ENCODE peak calls at places on chromosomes 13 and 19, in eight cellular contexts. E is stomach, V is cardiac muscle cell, G is ascending aorta, Q is coronary artery, O is OCI-LY7, T is heart right ventricle, C is B cell. M is an unnamed sample.

GRCh38 chr19:30216453-30216852 is 155.7 kb upstream of the ZNF536 start:
- DNase-seq in Q (no peak), E (no peak), T (no peak), V (no peak), O (no peak), G (no peak), C (no peak), M (no peak)

GRCh38 chr19:246551-246950 is 44.7 kb downstream of the PLPP2 start:
- DNase-seq in V (no peak), C (no peak), T (no peak), Q (no peak), G (no peak), O (peak; percentile 12), E (no peak), M (no peak)

GRCh38 chr13:48235100-48235813 is 2.3 kb downstream of the ITM2B start:
- DNase-seq in T (peak; percentile 37), O (peak; percentile 19), V (peak; percentile 44), E (peak; percentile 53), G (no peak), C (no peak), Q (no peak), M (peak; percentile 21)

GRCh38 chr19:48539503-48540096 is 12.4 kb upstream of the SULT2B1 start:
- DNase-seq in C (no peak), T (no peak), Q (no peak), E (peak; percentile 53), O (no peak), V (peak; percentile 65), G (no peak), M (no peak)

GRCh38 chr19:16945364-16945714 is 56.5 kb downstream of the F2RL3 start:
- DNase-seq in E (no peak), V (no peak), Q (no peak), G (no peak), C (no peak), O (no peak), T (no peak), M (peak; percentile 4)

GRCh38 chr13:109869312-109870237 is 83.2 kb upstream of the IRS2 start:
- DNase-seq in O (no peak), C (no peak), V (peak; percentile 84), T (peak; percentile 80), Q (peak; percentile 86), G (no peak), E (peak; percentile 75), M (no peak)

GRCh38 chr19:49338691-49339363 is 3.6 kb downstream of the CD37 start:
- DNase-seq in G (no peak), T (peak; percentile 69), O (peak; percentile 94), V (peak; percentile 65), C (peak; percentile 56), E (peak; percentile 96), Q (peak; percentile 81), M (peak; percentile 27)

GRCh38 chr13:104111031-104111430 is 1044.8 kb upstream of the SLC10A2 start:
- DNase-seq in T (no peak), O (no peak), V (peak; percentile 39), E (no peak), Q (no peak), G (no peak), C (no peak), M (no peak)

GRCh38 chr19:13762635-13763235 is 1.6 kb upstream of the MRI1 start:
- DNase-seq in V (no peak), E (no peak), G (no peak), O (no peak), C (no peak), Q (no peak), T (no peak), M (no peak)

GRCh38 chr13:109100705-109101104 is 471.3 kb downstream of the MYO16 start:
- DNase-seq in Q (no peak), C (no peak), E (no peak), V (no peak), T (no peak), G (no peak), O (no peak), M (no peak)

GRCh38 chr19:35774274-35775045 is 904 bp upstream of the ARHGAP33 start:
- DNase-seq in C (no peak), Q (no peak), T (no peak), O (no peak), E (no peak), G (no peak), V (no peak), M (no peak)

GRCh38 chr19:35468637-35469036 is 20.6 kb downstream of the FFAR2 start:
- DNase-seq in V (peak; percentile 64), T (peak; percentile 18), G (no peak), Q (no peak), E (peak; percentile 70), O (peak; percentile 76), C (peak; percentile 72), M (peak; percentile 84)

GRCh38 chr13:25836709-25837316 is 215.0 kb downstream of the SHISA2 start:
- DNase-seq in E (no peak), G (no peak), O (no peak), T (no peak), C (no peak), Q (no peak), V (no peak), M (no peak)

GRCh38 chr13:42524487-42525034 is 49.4 kb upstream of the TNFSF11 start:
- DNase-seq in T (no peak), E (no peak), V (no peak), Q (no peak), G (no peak), C (no peak), O (no peak), M (peak; percentile 34)

GRCh38 chr13:28408235-28408848 is 86.6 kb downstream of the FLT1 start:
- DNase-seq in E (no peak), G (no peak), V (peak; percentile 68), C (no peak), T (peak; percentile 88), Q (no peak), O (no peak), M (no peak)

GRCh38 chr19:33860691-33861090 is 64.0 kb downstream of the KCTD15 start:
- DNase-seq in G (no peak), V (no peak), E (no peak), C (no peak), Q (no peak), O (no peak), T (no peak), M (no peak)

GRCh38 chr19:39463403-39463802 is 17.2 kb upstream of the TIMM50 start:
- DNase-seq in O (no peak), T (no peak), V (no peak), G (no peak), C (no peak), Q (no peak), E (no peak), M (no peak)
- TF ChIP-seq CTCF in O (no peak), T (no peak), V (no peak), G (no peak), C (no peak), Q (no peak), E (no peak), M (no peak)

DNA sequence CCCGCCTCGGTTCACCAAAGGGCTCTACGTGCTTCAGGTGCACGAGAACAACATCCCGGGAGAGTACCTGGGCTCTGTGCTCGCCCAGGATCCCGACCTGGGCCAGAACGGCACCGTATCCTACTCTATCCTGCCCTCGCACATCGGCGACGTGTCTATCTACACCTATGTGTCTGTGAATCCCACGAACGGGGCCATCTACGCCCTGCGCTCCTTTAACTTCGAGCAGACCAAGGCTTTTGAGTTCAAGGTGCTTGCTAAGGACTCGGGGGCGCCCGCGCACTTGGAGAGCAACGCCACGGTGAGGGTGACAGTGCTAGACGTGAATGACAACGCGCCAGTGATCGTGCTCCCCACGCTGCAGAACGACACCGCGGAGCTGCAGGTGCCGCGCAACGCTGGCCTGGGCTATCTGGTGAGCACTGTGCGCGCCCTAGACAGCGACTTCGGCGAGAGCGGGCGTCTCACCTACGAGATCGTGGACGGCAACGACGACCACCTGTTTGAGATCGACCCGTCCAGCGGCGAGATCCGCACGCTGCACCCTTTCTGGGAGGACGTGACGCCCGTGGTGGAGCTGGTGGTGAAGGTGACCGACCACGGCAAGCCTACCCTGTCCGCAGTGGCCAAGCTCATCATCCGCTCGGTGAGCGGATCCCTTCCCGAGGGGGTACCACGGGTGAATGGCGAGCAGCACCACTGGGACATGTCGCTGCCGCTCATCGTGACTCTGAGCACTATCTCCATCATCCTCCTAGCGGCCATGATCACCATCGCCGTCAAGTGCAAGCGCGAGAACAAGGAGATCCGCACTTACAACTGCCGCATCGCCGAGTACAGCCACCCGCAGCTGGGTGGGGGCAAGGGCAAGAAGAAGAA is 2.6 kb downstream of the PCDH17 start:
- DNase-seq in Q (no peak), E (no peak), T (peak; percentile 20), G (no peak), C (peak; percentile 18), O (no peak), V (no peak), M (no peak)
- TF ChIP-seq CTCF in Q (no peak), E (no peak), T (no peak), G (no peak), C (no peak), O (no peak), V (no peak), M (no peak)

DNA sequence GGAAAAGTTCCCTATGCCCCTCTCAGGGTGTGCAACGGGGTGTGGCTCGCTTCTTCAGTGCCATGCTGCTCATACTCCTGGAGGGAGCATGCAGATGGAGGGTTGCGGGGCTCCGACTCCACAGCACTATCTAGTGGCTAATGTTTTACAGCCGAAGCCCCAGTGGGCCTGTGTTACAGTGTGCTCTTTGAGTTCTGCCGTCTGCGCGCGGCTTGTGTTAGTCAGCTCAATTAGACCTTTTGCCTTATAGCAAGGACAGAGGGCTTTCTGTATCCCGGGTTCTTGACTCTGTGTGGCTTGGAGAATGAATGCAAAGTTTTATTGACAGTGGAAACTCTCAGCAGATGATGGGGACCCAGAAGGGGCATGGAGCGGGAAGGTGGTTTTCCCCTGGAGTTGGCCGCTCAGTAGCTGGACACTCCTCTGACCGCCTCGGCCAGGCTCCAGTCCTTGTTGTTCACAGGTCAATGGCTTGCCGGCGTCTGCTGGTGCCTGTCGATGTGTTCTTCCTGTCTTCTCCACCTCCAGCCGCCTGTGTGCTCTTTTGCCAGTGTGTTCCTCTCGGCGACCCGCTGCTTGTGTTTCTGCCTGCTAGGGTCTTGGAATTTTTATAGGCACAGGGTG is 383.4 kb downstream of the LMO7 start:
- DNase-seq in C (no peak), G (no peak), Q (no peak), V (no peak), E (no peak), O (peak; percentile 4), T (peak; percentile 4), M (peak; percentile 4)
- TF ChIP-seq CTCF in C (no peak), G (no peak), Q (no peak), V (no peak), E (no peak), O (peak; percentile 57), T (no peak), M (peak; percentile 7)

GRCh38 chr19:27971869-27972268 is 1241.1 kb downstream of the UQCRFS1 start:
- DNase-seq in C (no peak), V (no peak), G (no peak), O (no peak), T (no peak), E (no peak), Q (no peak), M (no peak)

GRCh38 chr19:27971071-27971470 is 1241.9 kb downstream of the UQCRFS1 start:
- DNase-seq in Q (no peak), V (peak; percentile 3), O (no peak), T (no peak), C (no peak), G (no peak), E (no peak), M (no peak)

GRCh38 chr19:27964165-27964564 is 1248.8 kb downstream of the UQCRFS1 start:
- DNase-seq in V (peak; percentile 38), O (no peak), G (no peak), E (no peak), C (no peak), Q (no peak), T (no peak), M (no peak)

GRCh38 chr19:27962260-27962659 is 1250.7 kb downstream of the UQCRFS1 start:
- DNase-seq in O (no peak), Q (no peak), V (peak; percentile 42), C (no peak), E (no peak), T (no peak), G (no peak), M (no peak)

GRCh38 chr19:27966390-27966816 is 1246.5 kb downstream of the UQCRFS1 start:
- DNase-seq in E (no peak), C (no peak), T (no peak), V (peak; percentile 34), Q (no peak), O (peak; percentile 24), G (no peak), M (no peak)
- TF ChIP-seq CTCF in E (no peak), C (peak; percentile 46), T (peak; percentile 63), V (peak; percentile 74), Q (no peak), O (peak; percentile 90), G (no peak), M (peak; percentile 74)